ENCODE peak calls at places on chromosomes 11 and 22, in ten cellular contexts. I, N, J, L, G, U, C, W, Z and Y are unnamed samples.

GRCh38 chr11:63530021-63530420 is 6.6 kb upstream of the PLAAT4 start:
- DNase-seq in I (no peak), N (no peak), J (no peak), L (no peak), G (no peak), U (no peak), C (no peak), W (no peak), Z (no peak), Y (no peak)

GRCh38 chr11:34792143-34792542 is 124.0 kb downstream of the APIP start:
- DNase-seq in I (no peak), N (no peak), J (no peak), L (no peak), G (no peak), U (no peak), C (no peak), W (no peak), Z (no peak), Y (no peak)

GRCh38 chr11:2796508-2797180 is 88.9 kb downstream of the CDKN1C start:
- DNase-seq in I (peak), N (peak), J (no peak), L (no peak), G (no peak), U (no peak), C (peak), W (no peak), Z (no peak), Y (no peak)

GRCh38 chr11:67606150-67606476 is 623 bp upstream of the NDUFV1 start:
- DNase-seq in I (no peak), N (no peak), J (no peak), L (no peak), G (no peak), U (no peak), C (no peak), W (no peak), Z (no peak), Y (no peak)

GRCh38 chr11:105706025-105706530 is 96.2 kb downstream of the GRIA4 start:
- DNase-seq in I (no peak), N (no peak), J (no peak), L (no peak), G (no peak), U (no peak), C (no peak), W (no peak), Z (no peak), Y (no peak)

GRCh38 chr11:21630934-21631478 is 561.9 kb upstream of the ANO5 start:
- DNase-seq in I (no peak), N (no peak), J (peak), L (no peak), G (no peak), U (no peak), C (no peak), W (no peak), Z (no peak), Y (no peak)

GRCh38 chr22:45626198-45626651 is 45.4 kb upstream of the ATXN10 start:
- DNase-seq in I (no peak), N (no peak), J (no peak), L (no peak), G (no peak), U (no peak), C (peak), W (no peak), Z (no peak), Y (peak)

GRCh38 chr11:64023731-64024710 is 11.7 kb upstream of the FLRT1 start:
- DNase-seq in I (no peak), N (no peak), J (no peak), L (no peak), G (no peak), U (no peak), C (no peak), W (no peak), Z (no peak), Y (no peak)

GRCh38 chr22:47564651-47565050 is 802.2 kb downstream of the TBC1D22A start:
- DNase-seq in I (peak), N (peak), J (no peak), L (no peak), G (no peak), U (no peak), C (no peak), W (no peak), Z (no peak), Y (no peak)

GRCh38 chr11:92552942-92553341 is 328.3 kb downstream of the FAT3 start:
- DNase-seq in I (no peak), N (no peak), J (peak), L (no peak), G (no peak), U (no peak), C (no peak), W (peak), Z (no peak), Y (peak)

GRCh38 chr22:20771918-20772625 is 1.8 kb upstream of the SERPIND1 start:
- DNase-seq in I (no peak), N (no peak), J (no peak), L (no peak), G (no peak), U (peak), C (no peak), W (no peak), Z (no peak), Y (peak)

GRCh38 chr22:46010177-46010867 is 33.4 kb upstream of the WNT7B start:
- DNase-seq in I (no peak), N (no peak), J (no peak), L (no peak), G (no peak), U (no peak), C (peak), W (no peak), Z (no peak), Y (no peak)

GRCh38 chr22:44455151-44455962 is 42.7 kb downstream of the RTL6 start:
- DNase-seq in I (no peak), N (peak), J (no peak), L (peak), G (peak), U (no peak), C (no peak), W (no peak), Z (peak), Y (no peak)

GRCh38 chr11:77403228-77403627 is 70.7 kb downstream of the PAK1 start:
- DNase-seq in I (no peak), N (no peak), J (no peak), L (no peak), G (no peak), U (no peak), C (no peak), W (no peak), Z (no peak), Y (no peak)

GRCh38 chr11:34997872-34998548 is 81.6 kb downstream of the PDHX start:
- DNase-seq in I (no peak), N (no peak), J (peak), L (no peak), G (peak), U (no peak), C (no peak), W (peak), Z (no peak), Y (no peak)

GRCh38 chr11:74909812-74910211 is 39.1 kb downstream of the XRRA1 start:
- DNase-seq in I (no peak), N (no peak), J (no peak), L (no peak), G (no peak), U (no peak), C (no peak), W (no peak), Z (no peak), Y (no peak)

GRCh38 chr11:61516191-61516590 is 7.6 kb downstream of the LRRC10B start:
- DNase-seq in I (no peak), N (no peak), J (no peak), L (no peak), G (no peak), U (no peak), C (no peak), W (no peak), Z (no peak), Y (no peak)

GRCh38 chr22:39845522-39845921 is 48.0 kb downstream of the ENTHD1 start:
- DNase-seq in I (no peak), N (no peak), J (no peak), L (no peak), G (no peak), U (no peak), C (no peak), W (no peak), Z (no peak), Y (no peak)

GRCh38 chr11:60206616-60207015 is 23.7 kb upstream of the MS4A6A start:
- DNase-seq in I (no peak), N (no peak), J (no peak), L (no peak), G (no peak), U (no peak), C (no peak), W (no peak), Z (no peak), Y (no peak)

GRCh38 chr22:39135092-39135896 is 17.2 kb downstream of the CBX7 start:
- DNase-seq in I (no peak), N (no peak), J (peak), L (no peak), G (peak), U (peak), C (no peak), W (peak), Z (peak), Y (peak)

GRCh38 chr11:76025068-76025467 is 181.2 kb downstream of the WNT11 start:
- DNase-seq in I (no peak), N (no peak), J (no peak), L (no peak), G (no peak), U (no peak), C (no peak), W (peak), Z (no peak), Y (no peak)

GRCh38 chr22:33018232-33018864 is 39.8 kb downstream of the SYN3 start:
- DNase-seq in I (no peak), N (peak), J (peak), L (peak), G (peak), U (peak), C (no peak), W (peak), Z (peak), Y (peak)

GRCh38 chr11:296976-297665 is 2.2 kb downstream of the IFITM5 start:
- DNase-seq in I (no peak), N (no peak), J (no peak), L (no peak), G (no peak), U (no peak), C (peak), W (no peak), Z (no peak), Y (no peak)

GRCh38 chr11:107545101-107545514 is 20.4 kb downstream of the ALKBH8 start:
- DNase-seq in I (no peak), N (no peak), J (no peak), L (no peak), G (no peak), U (no peak), C (no peak), W (peak), Z (no peak), Y (no peak)

GRCh38 chr22:43241138-43241597 is 54.2 kb upstream of the TTLL12 start:
- DNase-seq in I (no peak), N (no peak), J (no peak), L (no peak), G (no peak), U (no peak), C (peak), W (no peak), Z (no peak), Y (peak)

GRCh38 chr22:38709306-38709705 is 3.6 kb downstream of the GTPBP1 start:
- DNase-seq in I (no peak), N (no peak), J (no peak), L (no peak), G (no peak), U (no peak), C (no peak), W (no peak), Z (no peak), Y (no peak)

GRCh38 chr11:102288745-102289083 is 28.6 kb upstream of the BIRC3 start:
- DNase-seq in I (no peak), N (no peak), J (no peak), L (no peak), G (no peak), U (no peak), C (no peak), W (no peak), Z (no peak), Y (no peak)

GRCh38 chr11:69635804-69636511 is 5.0 kb upstream of the CCND1 start:
- DNase-seq in I (no peak), N (no peak), J (no peak), L (no peak), G (peak), U (no peak), C (no peak), W (no peak), Z (no peak), Y (no peak)

GRCh38 chr22:29149841-29150555 is 55.7 kb upstream of the EMID1 start:
- DNase-seq in I (no peak), N (no peak), J (no peak), L (no peak), G (no peak), U (no peak), C (peak), W (no peak), Z (no peak), Y (peak)

GRCh38 chr11:66966351-66966750 is 8.2 kb upstream of the PC start:
- DNase-seq in I (no peak), N (no peak), J (no peak), L (no peak), G (no peak), U (no peak), C (no peak), W (no peak), Z (no peak), Y (peak)

GRCh38 chr22:28736296-28737155 is 5.1 kb downstream of the CHEK2 start:
- DNase-seq in I (no peak), N (no peak), J (no peak), L (no peak), G (no peak), U (no peak), C (no peak), W (no peak), Z (no peak), Y (no peak)

GRCh38 chr22:37485714-37486223 is 415 bp downstream of the MFNG start:
- DNase-seq in I (no peak), N (no peak), J (no peak), L (no peak), G (peak), U (no peak), C (no peak), W (no peak), Z (no peak), Y (no peak)

GRCh38 chr22:27507935-27508504 is 293.5 kb downstream of the MN1 start:
- DNase-seq in I (no peak), N (no peak), J (no peak), L (no peak), G (no peak), U (no peak), C (no peak), W (no peak), Z (no peak), Y (no peak)

GRCh38 chr11:47908198-47908597 is 60.0 kb upstream of the NUP160 start:
- DNase-seq in I (no peak), N (no peak), J (no peak), L (no peak), G (peak), U (no peak), C (no peak), W (peak), Z (no peak), Y (no peak)

GRCh38 chr11:12075822-12076821 is 34.3 kb upstream of the MICAL2 start:
- DNase-seq in I (no peak), N (no peak), J (no peak), L (no peak), G (no peak), U (no peak), C (no peak), W (peak), Z (no peak), Y (no peak)

GRCh38 chr11:47724041-47724729 is 9.0 kb upstream of the AGBL2 start:
- DNase-seq in I (no peak), N (peak), J (no peak), L (no peak), G (no peak), U (no peak), C (no peak), W (peak), Z (no peak), Y (peak)

GRCh38 chr22:17258015-17258827 is 39.0 kb upstream of the ADA2 start:
- DNase-seq in I (no peak), N (no peak), J (peak), L (peak), G (peak), U (no peak), C (no peak), W (peak), Z (peak), Y (no peak)